ENCODE peak calls at places on chromosomes 12 and 14, in nine cellular contexts. T, F, N, W, O, U, C, M and Q are unnamed samples.

GRCh38 chr12:638948-639557 is 24.2 kb downstream of the NINJ2 start:
- DNase-seq in T (no peak), F (no peak), N (peak), W (no peak), O (no peak), U (peak), C (no peak), M (no peak), Q (no peak)

GRCh38 chr14:85531594-85532391 is 1.8 kb downstream of the FLRT2 start:
- DNase-seq in T (peak), F (peak), N (peak), W (peak), O (peak), U (peak), C (peak), M (peak), Q (peak)

GRCh38 chr12:7019043-7019569 is 830 bp upstream of the LPCAT3 start:
- DNase-seq in T (no peak), F (no peak), N (no peak), W (no peak), O (no peak), U (no peak), C (peak), M (no peak), Q (peak)

GRCh38 chr12:15852383-15852782 is 29.8 kb upstream of the STRAP start:
- DNase-seq in T (peak), F (peak), N (no peak), W (no peak), O (no peak), U (no peak), C (no peak), M (no peak), Q (peak)

GRCh38 chr14:83849999-83850611 is 1679.8 kb upstream of the FLRT2 start:
- DNase-seq in T (no peak), F (no peak), N (no peak), W (no peak), O (no peak), U (no peak), C (no peak), M (no peak), Q (no peak)

GRCh38 chr12:24418157-24418556 is 468.7 kb upstream of the SOX5 start:
- DNase-seq in T (no peak), F (no peak), N (no peak), W (no peak), O (no peak), U (no peak), C (no peak), M (no peak), Q (no peak)

GRCh38 chr14:56221392-56222128 is 103.3 kb downstream of the PELI2 start:
- DNase-seq in T (no peak), F (no peak), N (no peak), W (no peak), O (no peak), U (no peak), C (no peak), M (no peak), Q (no peak)

GRCh38 chr12:117968826-117969659 is at the start of gene KSR2:
- DNase-seq in T (peak), F (peak), N (no peak), W (peak), O (no peak), U (no peak), C (peak), M (peak), Q (peak)

GRCh38 chr12:93089805-93090569 is 160.9 kb upstream of the EEA1 start:
- DNase-seq in T (peak), F (peak), N (peak), W (no peak), O (no peak), U (no peak), C (no peak), M (no peak), Q (peak)

GRCh38 chr12:105677672-105678071 is 347.2 kb downstream of the C12orf75 start:
- DNase-seq in T (no peak), F (no peak), N (no peak), W (no peak), O (no peak), U (no peak), C (no peak), M (no peak), Q (no peak)

GRCh38 chr14:20855652-20856291 is 35.4 kb upstream of the RNASE3 start:
- DNase-seq in T (peak), F (peak), N (peak), W (peak), O (peak), U (no peak), C (peak), M (no peak), Q (peak)

GRCh38 chr14:71555654-71556559 is 376.3 kb upstream of the RGS6 start:
- DNase-seq in T (peak), F (peak), N (no peak), W (no peak), O (no peak), U (no peak), C (peak), M (no peak), Q (peak)

GRCh38 chr14:86973177-86973576 is 1019.8 kb downstream of the GALC start:
- DNase-seq in T (no peak), F (no peak), N (peak), W (no peak), O (no peak), U (no peak), C (no peak), M (no peak), Q (no peak)

GRCh38 chr12:124457287-124458219 is 109.9 kb downstream of the NCOR2 start:
- DNase-seq in T (peak), F (peak), N (peak), W (no peak), O (peak), U (peak), C (no peak), M (no peak), Q (peak)

GRCh38 chr12:95712269-95712668 is 78.3 kb downstream of the NTN4 start:
- DNase-seq in T (no peak), F (no peak), N (no peak), W (no peak), O (no peak), U (no peak), C (no peak), M (no peak), Q (no peak)

GRCh38 chr12:43957732-43958131 is 121.9 kb downstream of the TMEM117 start:
- DNase-seq in T (peak), F (peak), N (peak), W (peak), O (no peak), U (no peak), C (peak), M (no peak), Q (peak)

GRCh38 chr14:98345186-98345585 is 926.8 kb downstream of the BCL11B start:
- DNase-seq in T (no peak), F (no peak), N (no peak), W (no peak), O (no peak), U (no peak), C (peak), M (no peak), Q (no peak)

GRCh38 chr12:127629066-127629820 is 637.7 kb upstream of the TMEM132C start:
- DNase-seq in T (no peak), F (no peak), N (no peak), W (no peak), O (no peak), U (no peak), C (peak), M (no peak), Q (peak)

GRCh38 chr14:21219561-21220111 is 49.6 kb downstream of the HNRNPC start:
- DNase-seq in T (no peak), F (peak), N (no peak), W (no peak), O (no peak), U (no peak), C (no peak), M (no peak), Q (peak)

GRCh38 chr12:78914859-78915331 is 50.3 kb downstream of the SYT1 start:
- DNase-seq in T (no peak), F (no peak), N (no peak), W (no peak), O (no peak), U (no peak), C (peak), M (no peak), Q (no peak)

GRCh38 chr12:122995503-122996187 is 15.2 kb downstream of the ARL6IP4 start:
- DNase-seq in T (no peak), F (no peak), N (no peak), W (no peak), O (no peak), U (peak), C (no peak), M (no peak), Q (no peak)

GRCh38 chr12:38956337-38956736 is 50.9 kb upstream of the CPNE8 start:
- DNase-seq in T (peak), F (no peak), N (no peak), W (no peak), O (no peak), U (no peak), C (no peak), M (no peak), Q (no peak)

GRCh38 chr14:94691658-94692029 is 78.3 kb downstream of the GSC start:
- DNase-seq in T (peak), F (no peak), N (no peak), W (no peak), O (no peak), U (no peak), C (no peak), M (no peak), Q (no peak)